ENCODE peak calls at places on chromosomes 4 and X, in eight cellular contexts. Z, W, L, I, T, X, R and F are unnamed samples.

GRCh38 chr4:142420461-142421095 is 425.5 kb downstream of the INPP4B start:
- DNase-seq in L (no peak), I (no peak), W (no peak), Z (no peak), T (no peak), X (no peak), R (no peak), F (no peak)

GRCh38 chr4:85486425-85487101 is 11.6 kb downstream of the ARHGAP24 start:
- DNase-seq in T (no peak), I (no peak), Z (no peak), W (no peak), R (no peak), X (no peak), L (no peak), F (no peak)

GRCh38 chr4:5034206-5034605 is 14.9 kb upstream of the CYTL1 start:
- DNase-seq in X (no peak), I (no peak), Z (no peak), W (no peak), L (no peak), T (no peak), R (no peak), F (no peak)

GRCh38 chr4:6720202-6720699 is 4.3 kb downstream of the BLOC1S4 start:
- DNase-seq in T (peak; percentile 88), R (peak; percentile 86), I (peak; percentile 79), L (peak; percentile 79), X (peak; percentile 43), W (peak; percentile 98), Z (peak; percentile 82), F (peak; percentile 47)

GRCh38 chr4:16187455-16187854 is 38.8 kb downstream of the TAPT1 start:
- DNase-seq in I (no peak), W (no peak), T (no peak), L (no peak), Z (no peak), X (no peak), R (no peak), F (no peak)

GRCh38 chrX:46298821-46299220 is 246.4 kb downstream of the ZNF674 start:
- DNase-seq in R (no peak), T (no peak), W (no peak), L (no peak), Z (no peak), I (no peak), X (no peak), F (peak; percentile 20)

GRCh38 chrX:123854329-123854728 is 5.5 kb upstream of the XIAP start:
- DNase-seq in X (no peak), I (no peak), T (no peak), Z (no peak), L (no peak), W (no peak), R (no peak), F (peak; percentile 6)

GRCh38 chr4:20194079-20195013 is 57.4 kb upstream of the SLIT2 start:
- DNase-seq in I (no peak), X (no peak), W (no peak), R (no peak), L (no peak), Z (no peak), T (no peak), F (peak; percentile 25)

GRCh38 chr4:59180969-59181368 is 2019.2 kb upstream of the ADGRL3 start:
- DNase-seq in L (no peak), T (no peak), W (no peak), R (no peak), I (no peak), Z (no peak), X (no peak), F (no peak)

GRCh38 chrX:35166023-35166422 is 223.4 kb downstream of the FAM47B start:
- DNase-seq in R (no peak), Z (no peak), I (no peak), W (no peak), X (no peak), L (no peak), T (no peak), F (no peak)

GRCh38 chr4:13705521-13706035 is 78.1 kb upstream of the BOD1L1 start:
- DNase-seq in X (no peak), I (no peak), R (no peak), W (no peak), T (no peak), L (no peak), Z (peak; percentile 53), F (no peak)

GRCh38 chrX:1468250-1468772 is 15.6 kb upstream of the ASMTL start:
- DNase-seq in I (peak; percentile 57), Z (no peak), W (peak; percentile 32), L (no peak), X (no peak), T (peak; percentile 53), R (no peak), F (no peak)

GRCh38 chr4:41287005-41287404 is 30.3 kb downstream of the UCHL1 start:
- DNase-seq in T (no peak), Z (no peak), X (no peak), L (no peak), R (no peak), W (no peak), I (no peak), F (no peak)

GRCh38 chr4:108114503-108114902 is 54.2 kb downstream of the LEF1 start:
- DNase-seq in I (no peak), L (no peak), Z (no peak), X (no peak), T (no peak), W (no peak), R (peak; percentile 67), F (no peak)

GRCh38 chr4:2742081-2742822 is 13.9 kb downstream of the TNIP2 start:
- DNase-seq in L (no peak), I (no peak), R (no peak), Z (no peak), T (no peak), X (no peak), W (no peak), F (no peak)

GRCh38 chr4:152310223-152310622 is 225.7 kb downstream of the FBXW7 start:
- DNase-seq in I (no peak), T (no peak), L (no peak), W (no peak), X (no peak), R (no peak), Z (no peak), F (peak; percentile 78)

GRCh38 chrX:132292753-132293152 is 73.5 kb upstream of the RAP2C start:
- DNase-seq in R (peak; percentile 42), T (no peak), Z (peak; percentile 23), W (no peak), I (no peak), X (peak; percentile 15), L (peak; percentile 8), F (peak; percentile 28)

GRCh38 chr4:139281212-139281611 is 1.2 kb upstream of the MGARP start:
- DNase-seq in W (no peak), I (no peak), R (no peak), Z (no peak), L (no peak), T (no peak), X (no peak), F (no peak)
- TF ChIP-seq CTCF in W (peak; percentile 10), I (no peak), R (peak; percentile 33), Z (no peak), L (no peak), T (no peak), X (peak; percentile 36), F (peak; percentile 32)

DNA sequence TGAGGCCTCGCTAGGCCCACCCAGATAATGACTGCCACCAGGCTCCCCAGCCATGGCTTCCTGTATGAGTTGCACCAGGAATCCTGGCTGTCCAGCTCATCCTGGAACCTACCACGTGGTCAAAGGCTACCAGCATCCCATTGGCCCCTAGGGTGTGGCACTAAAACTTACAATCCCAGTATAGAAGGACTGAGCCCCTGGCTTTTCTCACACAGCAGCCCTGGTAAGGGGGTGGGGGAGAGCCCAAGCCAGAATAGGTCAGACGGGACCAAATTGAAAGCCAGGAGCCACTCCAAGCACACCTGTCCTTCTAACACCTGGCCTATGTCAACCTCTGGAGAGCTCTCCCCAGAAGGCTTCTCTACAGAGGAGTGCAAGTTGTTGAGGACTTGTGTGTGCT is 269.3 kb upstream of the AGTR2 start:
- DNase-seq in R (no peak), I (no peak), Z (no peak), L (no peak), T (no peak), X (no peak), W (peak; percentile 31), F (no peak)
- H3K27me3 ChIP-seq in R (no peaks in the 10 kb centered on the region), I (no peaks in the 10 kb centered on the region), Z (no peaks in the 10 kb centered on the region), L (no peaks in the 10 kb centered on the region), T (no peaks in the 10 kb centered on the region), X (no peaks in the 10 kb centered on the region), W (no peaks in the 10 kb centered on the region), F (no peaks in the 10 kb centered on the region)

GRCh38 chr4:171024720-171025303 is 788.4 kb upstream of the GALNTL6 start:
- DNase-seq in I (no peak), L (no peak), T (no peak), X (no peak), W (no peak), Z (no peak), R (no peak), F (no peak)
- H3K4me3 ChIP-seq in I (no peak overlapping the region), L (no peak overlapping the region), T (no peak overlapping the region), X (no peak overlapping the region), W (no peak overlapping the region), Z (no peak overlapping the region), R (no peak overlapping the region), F (no peak overlapping the region)

GRCh38 chrX:55839480-55839879 is 121.9 kb downstream of the RRAGB start:
- DNase-seq in L (no peak), Z (no peak), X (no peak), R (no peak), I (no peak), T (no peak), W (peak; percentile 55), F (no peak)
- TF ChIP-seq CTCF in L (no peak), Z (no peak), X (no peak), R (no peak), I (no peak), T (no peak), W (peak; percentile 48), F (no peak)

DNA sequence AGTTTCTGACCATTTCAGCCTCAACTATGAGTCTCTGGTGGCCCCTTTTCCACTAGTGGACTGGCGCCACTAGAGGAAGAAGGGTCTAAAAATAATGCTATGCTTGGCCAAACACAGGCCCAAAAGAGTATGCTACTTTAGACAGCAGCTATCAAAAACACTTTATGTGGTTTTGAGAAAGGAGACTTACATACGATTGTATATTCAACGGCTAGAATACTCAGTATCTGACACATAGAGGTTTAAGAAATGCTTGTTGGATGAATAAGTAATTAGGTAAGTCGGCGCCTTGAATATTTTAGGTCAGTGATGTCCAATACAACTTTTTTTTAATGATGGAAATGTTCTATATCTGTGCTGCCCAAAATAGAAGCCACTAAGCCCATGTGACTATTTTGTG is 25.7 kb upstream of the TMPRSS11A start:
- DNase-seq in Z (no peak), X (no peak), R (no peak), W (no peak), T (no peak), I (no peak), L (no peak), F (no peak)
- H3K27me3 ChIP-seq in Z (no peaks in the 10 kb centered on the region), X (no peaks in the 10 kb centered on the region), R (no peaks in the 10 kb centered on the region), W (no peaks in the 10 kb centered on the region), T (no peaks in the 10 kb centered on the region), I (no peaks in the 10 kb centered on the region), L (no peaks in the 10 kb centered on the region), F (no peaks in the 10 kb centered on the region)